ENCODE peak calls at places on chromosomes 2 and 18, in four cellular contexts. One of them, this sample, is unnamed.

GRCh38 chr2:54271843-54272600 is 16.0 kb upstream of the TSPYL6 start:
- DNase-seq in stimulated activated CD4-positive, alpha-beta T cell treated with anti-CD3 and anti-CD28 coated beads, Interleukin-1b, Interleukin-23, amount 100 ng/mL, for 48 hours: no peak
- DNase-seq in T-cell: no peak
- DNase-seq in NCI-H510A: no peak
- DNase-seq in this sample: no peak

GRCh38 chr2:26174691-26175181 is 1.8 kb downstream of the GAREM2 start:
- DNase-seq in stimulated activated CD4-positive, alpha-beta T cell treated with anti-CD3 and anti-CD28 coated beads, Interleukin-1b, Interleukin-23, amount 100 ng/mL, for 48 hours: no peak
- DNase-seq in T-cell: no peak
- DNase-seq in NCI-H510A: no peak
- DNase-seq in this sample: no peak

GRCh38 chr2:85420743-85421705 is 2.5 kb downstream of the SH2D6 start:
- DNase-seq in stimulated activated CD4-positive, alpha-beta T cell treated with anti-CD3 and anti-CD28 coated beads, Interleukin-1b, Interleukin-23, amount 100 ng/mL, for 48 hours: peak
- DNase-seq in T-cell: peak
- DNase-seq in NCI-H510A: peak
- DNase-seq in this sample: peak

GRCh38 chr2:164657129-164657528 is 35.8 kb upstream of the GRB14 start:
- DNase-seq in stimulated activated CD4-positive, alpha-beta T cell treated with anti-CD3 and anti-CD28 coated beads, Interleukin-1b, Interleukin-23, amount 100 ng/mL, for 48 hours: no peak
- DNase-seq in T-cell: no peak
- DNase-seq in NCI-H510A: no peak
- DNase-seq in this sample: peak

GRCh38 chr2:84077504-84077903 is 381.6 kb downstream of the SUCLG1 start:
- DNase-seq in stimulated activated CD4-positive, alpha-beta T cell treated with anti-CD3 and anti-CD28 coated beads, Interleukin-1b, Interleukin-23, amount 100 ng/mL, for 48 hours: no peak
- DNase-seq in T-cell: no peak
- DNase-seq in NCI-H510A: no peak
- DNase-seq in this sample: peak

GRCh38 chr2:134988994-134989605 is 58.1 kb downstream of the MAP3K19 start:
- DNase-seq in stimulated activated CD4-positive, alpha-beta T cell treated with anti-CD3 and anti-CD28 coated beads, Interleukin-1b, Interleukin-23, amount 100 ng/mL, for 48 hours: no peak
- DNase-seq in T-cell: no peak
- DNase-seq in NCI-H510A: no peak
- DNase-seq in this sample: peak

GRCh38 chr2:106953779-106954178 is 67.8 kb upstream of the ST6GAL2 start:
- DNase-seq in stimulated activated CD4-positive, alpha-beta T cell treated with anti-CD3 and anti-CD28 coated beads, Interleukin-1b, Interleukin-23, amount 100 ng/mL, for 48 hours: no peak
- DNase-seq in T-cell: no peak
- DNase-seq in NCI-H510A: no peak
- DNase-seq in this sample: no peak

GRCh38 chr18:13446581-13447470 is 228.3 kb downstream of the LDLRAD4 start:
- DNase-seq in stimulated activated CD4-positive, alpha-beta T cell treated with anti-CD3 and anti-CD28 coated beads, Interleukin-1b, Interleukin-23, amount 100 ng/mL, for 48 hours: peak
- DNase-seq in T-cell: no peak
- DNase-seq in NCI-H510A: no peak
- DNase-seq in this sample: no peak

GRCh38 chr2:231900486-231900942 is 25.7 kb downstream of the NPPC start:
- DNase-seq in stimulated activated CD4-positive, alpha-beta T cell treated with anti-CD3 and anti-CD28 coated beads, Interleukin-1b, Interleukin-23, amount 100 ng/mL, for 48 hours: peak
- DNase-seq in T-cell: no peak
- DNase-seq in NCI-H510A: no peak
- DNase-seq in this sample: peak

GRCh38 chr2:204545861-204546773 is 842 bp downstream of the PARD3B start:
- DNase-seq in stimulated activated CD4-positive, alpha-beta T cell treated with anti-CD3 and anti-CD28 coated beads, Interleukin-1b, Interleukin-23, amount 100 ng/mL, for 48 hours: no peak
- DNase-seq in T-cell: no peak
- DNase-seq in NCI-H510A: peak
- DNase-seq in this sample: peak

GRCh38 chr2:64913357-64913869 is 75.8 kb upstream of the SLC1A4 start:
- DNase-seq in stimulated activated CD4-positive, alpha-beta T cell treated with anti-CD3 and anti-CD28 coated beads, Interleukin-1b, Interleukin-23, amount 100 ng/mL, for 48 hours: no peak
- DNase-seq in T-cell: no peak
- DNase-seq in NCI-H510A: peak
- DNase-seq in this sample: no peak

GRCh38 chr2:28413152-28413895 is 20.7 kb downstream of the FOSL2 start:
- DNase-seq in stimulated activated CD4-positive, alpha-beta T cell treated with anti-CD3 and anti-CD28 coated beads, Interleukin-1b, Interleukin-23, amount 100 ng/mL, for 48 hours: no peak
- DNase-seq in T-cell: no peak
- DNase-seq in NCI-H510A: peak
- DNase-seq in this sample: no peak

GRCh38 chr18:62987035-62987830 is 271.9 kb downstream of the PHLPP1 start:
- DNase-seq in stimulated activated CD4-positive, alpha-beta T cell treated with anti-CD3 and anti-CD28 coated beads, Interleukin-1b, Interleukin-23, amount 100 ng/mL, for 48 hours: no peak
- DNase-seq in T-cell: no peak
- DNase-seq in NCI-H510A: no peak
- DNase-seq in this sample: no peak

GRCh38 chr18:79962311-79962710 is 2.1 kb upstream of the HSBP1L1 start:
- DNase-seq in stimulated activated CD4-positive, alpha-beta T cell treated with anti-CD3 and anti-CD28 coated beads, Interleukin-1b, Interleukin-23, amount 100 ng/mL, for 48 hours: no peak
- DNase-seq in T-cell: no peak
- DNase-seq in NCI-H510A: no peak
- DNase-seq in this sample: no peak

GRCh38 chr18:13245481-13246000 is 27.0 kb downstream of the LDLRAD4 start:
- DNase-seq in stimulated activated CD4-positive, alpha-beta T cell treated with anti-CD3 and anti-CD28 coated beads, Interleukin-1b, Interleukin-23, amount 100 ng/mL, for 48 hours: no peak
- DNase-seq in T-cell: no peak
- DNase-seq in NCI-H510A: peak
- DNase-seq in this sample: no peak

GRCh38 chr2:131404794-131405193 is 40.8 kb upstream of the RAB6D start:
- DNase-seq in stimulated activated CD4-positive, alpha-beta T cell treated with anti-CD3 and anti-CD28 coated beads, Interleukin-1b, Interleukin-23, amount 100 ng/mL, for 48 hours: no peak
- DNase-seq in T-cell: no peak
- DNase-seq in NCI-H510A: no peak
- DNase-seq in this sample: no peak

GRCh38 chr18:54557958-54558357 is 33.1 kb upstream of the DYNAP start:
- DNase-seq in stimulated activated CD4-positive, alpha-beta T cell treated with anti-CD3 and anti-CD28 coated beads, Interleukin-1b, Interleukin-23, amount 100 ng/mL, for 48 hours: no peak
- DNase-seq in T-cell: no peak
- DNase-seq in NCI-H510A: no peak
- DNase-seq in this sample: no peak

GRCh38 chr2:47784349-47784851 is 1.5 kb downstream of the MSH6 start:
- DNase-seq in stimulated activated CD4-positive, alpha-beta T cell treated with anti-CD3 and anti-CD28 coated beads, Interleukin-1b, Interleukin-23, amount 100 ng/mL, for 48 hours: no peak
- DNase-seq in T-cell: no peak
- DNase-seq in NCI-H510A: no peak
- DNase-seq in this sample: peak

GRCh38 chr2:9638532-9638931 is 7.7 kb upstream of the YWHAQ start:
- DNase-seq in stimulated activated CD4-positive, alpha-beta T cell treated with anti-CD3 and anti-CD28 coated beads, Interleukin-1b, Interleukin-23, amount 100 ng/mL, for 48 hours: no peak
- DNase-seq in T-cell: no peak
- DNase-seq in NCI-H510A: no peak
- DNase-seq in this sample: peak

GRCh38 chr2:148926291-148926961 is 51.4 kb downstream of the KIF5C start:
- DNase-seq in stimulated activated CD4-positive, alpha-beta T cell treated with anti-CD3 and anti-CD28 coated beads, Interleukin-1b, Interleukin-23, amount 100 ng/mL, for 48 hours: peak
- DNase-seq in T-cell: peak
- DNase-seq in NCI-H510A: no peak
- DNase-seq in this sample: peak

GRCh38 chr2:1647417-1648240 is 96.7 kb downstream of the PXDN start:
- DNase-seq in stimulated activated CD4-positive, alpha-beta T cell treated with anti-CD3 and anti-CD28 coated beads, Interleukin-1b, Interleukin-23, amount 100 ng/mL, for 48 hours: no peak
- DNase-seq in T-cell: no peak
- DNase-seq in NCI-H510A: no peak
- DNase-seq in this sample: no peak

GRCh38 chr2:152376968-152377367 is 42.0 kb downstream of the FMNL2 start:
- DNase-seq in stimulated activated CD4-positive, alpha-beta T cell treated with anti-CD3 and anti-CD28 coated beads, Interleukin-1b, Interleukin-23, amount 100 ng/mL, for 48 hours: no peak
- DNase-seq in T-cell: no peak
- DNase-seq in NCI-H510A: no peak
- DNase-seq in this sample: no peak

GRCh38 chr2:56337342-56337741 is 153.6 kb downstream of the CCDC85A start:
- DNase-seq in stimulated activated CD4-positive, alpha-beta T cell treated with anti-CD3 and anti-CD28 coated beads, Interleukin-1b, Interleukin-23, amount 100 ng/mL, for 48 hours: no peak
- DNase-seq in T-cell: no peak
- DNase-seq in NCI-H510A: peak
- DNase-seq in this sample: no peak

GRCh38 chr2:68556384-68556783 is 87.0 kb upstream of the PROKR1 start:
- DNase-seq in stimulated activated CD4-positive, alpha-beta T cell treated with anti-CD3 and anti-CD28 coated beads, Interleukin-1b, Interleukin-23, amount 100 ng/mL, for 48 hours: no peak
- DNase-seq in T-cell: no peak
- DNase-seq in NCI-H510A: no peak
- DNase-seq in this sample: peak

GRCh38 chr2:56026828-56027227 is 103.2 kb upstream of the EFEMP1 start:
- DNase-seq in stimulated activated CD4-positive, alpha-beta T cell treated with anti-CD3 and anti-CD28 coated beads, Interleukin-1b, Interleukin-23, amount 100 ng/mL, for 48 hours: no peak
- DNase-seq in T-cell: no peak
- DNase-seq in NCI-H510A: no peak
- DNase-seq in this sample: no peak

GRCh38 chr2:64727843-64728463 is 74.2 kb upstream of the SERTAD2 start:
- DNase-seq in stimulated activated CD4-positive, alpha-beta T cell treated with anti-CD3 and anti-CD28 coated beads, Interleukin-1b, Interleukin-23, amount 100 ng/mL, for 48 hours: no peak
- DNase-seq in T-cell: no peak
- DNase-seq in NCI-H510A: no peak
- DNase-seq in this sample: peak

GRCh38 chr2:65420712-65421431 is 11.5 kb downstream of the SPRED2 start:
- DNase-seq in stimulated activated CD4-positive, alpha-beta T cell treated with anti-CD3 and anti-CD28 coated beads, Interleukin-1b, Interleukin-23, amount 100 ng/mL, for 48 hours: no peak
- DNase-seq in T-cell: no peak
- DNase-seq in NCI-H510A: no peak
- DNase-seq in this sample: peak

GRCh38 chr2:1755436-1756191 is 11.3 kb upstream of the PXDN start:
- DNase-seq in stimulated activated CD4-positive, alpha-beta T cell treated with anti-CD3 and anti-CD28 coated beads, Interleukin-1b, Interleukin-23, amount 100 ng/mL, for 48 hours: no peak
- DNase-seq in T-cell: no peak
- DNase-seq in NCI-H510A: no peak
- DNase-seq in this sample: peak

GRCh38 chr2:157596992-157597681 is 31.5 kb downstream of the ACVR1C start:
- DNase-seq in stimulated activated CD4-positive, alpha-beta T cell treated with anti-CD3 and anti-CD28 coated beads, Interleukin-1b, Interleukin-23, amount 100 ng/mL, for 48 hours: peak
- DNase-seq in T-cell: peak
- DNase-seq in NCI-H510A: no peak
- DNase-seq in this sample: peak

GRCh38 chr2:100606740-100607343 is 44.0 kb downstream of the PDCL3 start:
- DNase-seq in stimulated activated CD4-positive, alpha-beta T cell treated with anti-CD3 and anti-CD28 coated beads, Interleukin-1b, Interleukin-23, amount 100 ng/mL, for 48 hours: peak
- DNase-seq in T-cell: no peak
- DNase-seq in NCI-H510A: no peak
- DNase-seq in this sample: peak

GRCh38 chr18:75124967-75125358 is 84.0 kb downstream of the PTGR3 start:
- DNase-seq in stimulated activated CD4-positive, alpha-beta T cell treated with anti-CD3 and anti-CD28 coated beads, Interleukin-1b, Interleukin-23, amount 100 ng/mL, for 48 hours: no peak
- DNase-seq in T-cell: no peak
- DNase-seq in NCI-H510A: peak
- DNase-seq in this sample: no peak

GRCh38 chr2:73085691-73086090 is 14.2 kb upstream of the SFXN5 start:
- DNase-seq in stimulated activated CD4-positive, alpha-beta T cell treated with anti-CD3 and anti-CD28 coated beads, Interleukin-1b, Interleukin-23, amount 100 ng/mL, for 48 hours: peak
- DNase-seq in T-cell: peak
- DNase-seq in NCI-H510A: peak
- DNase-seq in this sample: peak

GRCh38 chr2:7929276-7929675 is 752.6 kb upstream of the ID2 start:
- DNase-seq in stimulated activated CD4-positive, alpha-beta T cell treated with anti-CD3 and anti-CD28 coated beads, Interleukin-1b, Interleukin-23, amount 100 ng/mL, for 48 hours: no peak
- DNase-seq in T-cell: no peak
- DNase-seq in NCI-H510A: no peak
- DNase-seq in this sample: no peak